ENCODE peak calls at places on chromosomes 12 and 14, in four cellular contexts. One of them, this sample, is unnamed.

GRCh38 chr14:101476258-101476930 is 84.9 kb upstream of the DIO3 start:
- DNase-seq in tibial artery: peak
- DNase-seq in WERI-Rb-1: no peak
- DNase-seq in Calu3: peak
- DNase-seq in this sample: no peak

GRCh38 chr14:77409131-77409533 is 14.2 kb downstream of the NOXRED1 start:
- DNase-seq in tibial artery: no peak
- DNase-seq in WERI-Rb-1: peak
- DNase-seq in Calu3: peak
- DNase-seq in this sample: no peak

GRCh38 chr14:66381765-66382164 is 104.4 kb upstream of the CCDC196 start:
- DNase-seq in tibial artery: no peak
- DNase-seq in WERI-Rb-1: no peak
- DNase-seq in Calu3: no peak
- DNase-seq in this sample: no peak

GRCh38 chr12:40233741-40234367 is 9.1 kb downstream of the LRRK2 start:
- DNase-seq in tibial artery: no peak
- DNase-seq in WERI-Rb-1: no peak
- DNase-seq in Calu3: no peak
- DNase-seq in this sample: no peak

GRCh38 chr12:129657179-129657578 is 246.6 kb downstream of the TMEM132D start:
- DNase-seq in tibial artery: no peak
- DNase-seq in WERI-Rb-1: no peak
- DNase-seq in Calu3: no peak
- DNase-seq in this sample: no peak

GRCh38 chr14:81337073-81337472 is 63.1 kb downstream of the STON2 start:
- DNase-seq in tibial artery: no peak
- DNase-seq in WERI-Rb-1: no peak
- DNase-seq in Calu3: no peak
- DNase-seq in this sample: no peak

GRCh38 chr14:100281286-100282082 is 24.8 kb downstream of the SLC25A29 start:
- DNase-seq in tibial artery: no peak
- DNase-seq in WERI-Rb-1: no peak
- DNase-seq in Calu3: no peak
- DNase-seq in this sample: no peak

GRCh38 chr12:54601841-54602240 is 13.4 kb upstream of the PPP1R1A start:
- DNase-seq in tibial artery: no peak
- DNase-seq in WERI-Rb-1: no peak
- DNase-seq in Calu3: no peak
- DNase-seq in this sample: no peak

GRCh38 chr12:57549909-57550627 is at the start of gene KIF5A:
- DNase-seq in tibial artery: no peak
- DNase-seq in WERI-Rb-1: peak
- DNase-seq in Calu3: no peak
- DNase-seq in this sample: peak

GRCh38 chr14:106586098-106586704 is 1059.8 kb downstream of the TMEM121 start:
- DNase-seq in tibial artery: no peak
- DNase-seq in WERI-Rb-1: peak
- DNase-seq in Calu3: peak
- DNase-seq in this sample: no peak
- TF ChIP-seq CTCF in tibial artery: no peak
- TF ChIP-seq CTCF in WERI-Rb-1: peak
- TF ChIP-seq CTCF in Calu3: no peak
- TF ChIP-seq CTCF in this sample: no peak

GRCh38 chr12:132342322-132342721 is 12.9 kb upstream of the GALNT9 start:
- DNase-seq in tibial artery: no peak
- DNase-seq in WERI-Rb-1: peak
- DNase-seq in Calu3: peak
- DNase-seq in this sample: peak
- TF ChIP-seq CTCF in tibial artery: no peak
- TF ChIP-seq CTCF in WERI-Rb-1: peak
- TF ChIP-seq CTCF in Calu3: peak
- TF ChIP-seq CTCF in this sample: peak

DNA sequence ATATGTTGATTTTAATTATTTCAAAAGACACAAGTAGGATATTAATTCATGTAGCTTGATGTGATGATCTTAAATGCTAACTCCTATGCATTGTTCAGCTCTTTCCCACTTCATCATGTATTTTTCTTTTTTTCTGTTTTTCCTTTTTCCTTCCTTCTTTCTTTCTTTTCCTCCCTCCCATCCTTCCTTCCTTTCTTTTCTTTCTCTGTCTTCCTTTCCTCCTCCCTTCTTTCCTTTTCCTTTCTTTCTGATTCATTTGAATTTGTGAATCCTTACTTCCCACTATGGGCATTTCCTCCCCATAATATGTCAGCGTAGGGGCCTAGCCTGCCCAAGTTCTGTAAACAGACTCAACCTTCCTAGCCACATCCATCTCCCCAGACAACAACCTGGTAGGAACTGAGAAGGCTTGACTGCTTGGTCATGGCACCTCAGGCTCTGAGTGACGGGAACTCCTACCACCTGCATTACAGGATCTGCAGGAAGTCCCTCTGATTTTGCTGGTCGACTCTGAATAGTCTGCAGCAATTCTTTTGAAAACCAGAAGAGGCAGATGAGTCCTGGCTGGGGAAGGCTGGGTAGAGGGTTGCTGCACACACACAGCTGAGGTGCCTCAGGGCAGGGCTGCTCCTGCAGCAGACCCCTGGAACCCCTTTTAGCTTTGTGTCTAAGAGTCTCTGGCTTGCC is 33.4 kb upstream of the BHLHE41 start:
- DNase-seq in tibial artery: no peak
- DNase-seq in WERI-Rb-1: no peak
- DNase-seq in Calu3: peak
- DNase-seq in this sample: no peak
- TF ChIP-seq CTCF in tibial artery: no peak
- TF ChIP-seq CTCF in WERI-Rb-1: no peak
- TF ChIP-seq CTCF in Calu3: no peak
- TF ChIP-seq CTCF in this sample: no peak

DNA sequence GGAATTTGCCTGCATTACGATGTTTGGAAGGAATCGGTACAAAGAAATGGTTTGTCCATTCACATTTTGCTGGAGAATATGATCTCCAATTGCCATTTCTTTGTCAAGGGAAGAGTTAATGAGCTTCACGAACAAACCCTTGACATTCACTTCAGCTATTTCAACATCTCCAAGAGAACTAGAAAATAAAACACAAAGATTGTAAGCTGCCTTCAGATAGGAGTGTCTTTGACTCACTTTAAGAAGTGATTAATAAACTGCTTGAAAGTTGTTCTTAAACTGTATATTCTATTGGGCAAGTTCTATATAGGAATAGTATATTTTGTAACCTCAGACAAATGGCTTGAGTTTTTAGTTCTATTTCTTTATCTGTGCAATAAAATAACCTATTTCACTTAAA is 26.3 kb downstream of the LMNTD1 start:
- DNase-seq in tibial artery: no peak
- DNase-seq in WERI-Rb-1: no peak
- DNase-seq in Calu3: no peak
- DNase-seq in this sample: no peak
- TF ChIP-seq CTCF in tibial artery: no peak
- TF ChIP-seq CTCF in WERI-Rb-1: no peak
- TF ChIP-seq CTCF in Calu3: no peak
- TF ChIP-seq CTCF in this sample: no peak

DNA sequence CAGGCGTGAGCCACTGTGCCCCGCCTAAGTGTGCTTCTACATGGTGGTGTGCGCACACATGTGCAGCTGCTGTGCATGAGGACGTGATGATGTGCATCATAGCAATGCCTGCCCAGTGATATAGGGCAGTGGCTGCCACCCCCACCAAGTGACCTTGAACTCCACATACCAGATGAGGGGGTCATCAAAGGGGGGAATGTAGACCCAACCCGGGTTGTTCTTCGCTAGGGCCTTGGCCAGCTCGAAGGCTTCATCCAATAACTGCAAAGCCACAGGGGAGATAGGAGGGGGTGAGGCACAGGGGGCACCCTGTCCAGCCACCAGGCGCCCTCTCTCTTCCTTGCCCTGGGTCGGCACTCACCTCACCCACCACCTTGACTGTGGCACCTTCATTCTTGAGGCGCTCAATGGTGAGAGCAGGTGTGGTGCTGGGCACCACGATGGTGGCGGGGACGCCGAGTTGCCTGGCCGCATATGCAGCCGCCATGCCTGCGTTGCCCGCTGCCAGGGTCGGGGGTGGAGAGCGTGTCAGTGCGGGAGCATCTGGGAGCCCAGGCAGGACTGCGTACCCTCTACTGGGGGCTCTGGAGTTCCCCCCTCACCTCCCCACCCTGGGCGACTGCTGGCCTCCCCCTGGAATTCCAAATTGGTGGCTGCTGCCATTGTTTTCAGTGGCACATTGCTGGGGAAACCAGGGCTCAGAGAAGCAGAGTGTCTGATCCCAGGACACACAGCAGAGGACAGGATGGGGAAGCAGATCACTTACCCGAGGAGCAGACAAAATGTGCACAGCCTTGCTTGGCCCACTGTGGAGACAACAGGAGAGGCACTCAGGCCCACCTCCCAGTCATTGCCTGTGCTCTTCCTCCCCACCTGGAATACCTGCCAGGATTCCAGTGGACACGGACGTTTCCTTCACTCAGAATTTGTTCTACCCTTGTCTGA is 5.1 kb downstream of the SDS start:
- DNase-seq in tibial artery: no peak
- DNase-seq in WERI-Rb-1: no peak
- DNase-seq in Calu3: no peak
- DNase-seq in this sample: no peak
- TF ChIP-seq CTCF in tibial artery: no peak
- TF ChIP-seq CTCF in WERI-Rb-1: no peak
- TF ChIP-seq CTCF in Calu3: no peak
- TF ChIP-seq CTCF in this sample: no peak